ENCODE peak calls at places on chromosomes 4 and X, in nine cellular contexts. G, M, T, S, Q, E, B, C and O are unnamed samples.
A peak's percentile ranks its signal among the peaks of the same experiment; 100 is the strongest.

GRCh38 chrX:1385824-1386223 is 6.1 kb downstream of the SLC25A6 start:
- DNase-seq in Q (no peak), C (no peak), G (no peak), S (no peak), B (no peak), E (no peak), M (no peak), T (no peak), O (peak; percentile 48)

GRCh38 chr4:173182403-173182802 is 13.8 kb downstream of the GALNT7 start:
- DNase-seq in T (peak; percentile 92), E (no peak), B (no peak), C (no peak), S (no peak), G (no peak), M (peak; percentile 82), Q (peak; percentile 82), O (no peak)

GRCh38 chr4:127782025-127782274 is 172 bp upstream of the HSPA4L start:
- DNase-seq in Q (peak; percentile 89), B (peak; percentile 80), G (no peak), M (peak; percentile 82), C (peak; percentile 92), E (peak; percentile 61), S (peak; percentile 59), T (peak; percentile 86), O (peak; percentile 89)

GRCh38 chr4:110501826-110502225 is 25.9 kb downstream of the ENPEP start:
- DNase-seq in C (no peak), E (no peak), B (no peak), G (no peak), S (no peak), Q (no peak), M (peak; percentile 46), T (peak; percentile 49), O (no peak)

GRCh38 chr4:125398263-125398662 is 83.5 kb downstream of the FAT4 start:
- DNase-seq in C (no peak), S (no peak), T (no peak), Q (no peak), M (no peak), G (no peak), B (no peak), E (no peak), O (no peak)

GRCh38 chrX:52990848-52991247 is 32.5 kb upstream of the FAM156A start:
- DNase-seq in E (no peak), M (no peak), B (no peak), T (peak; percentile 22), S (no peak), Q (no peak), G (no peak), C (no peak), O (no peak)

GRCh38 chr4:150033937-150034336 is 44.3 kb upstream of the DCLK2 start:
- DNase-seq in S (no peak), B (no peak), C (no peak), E (no peak), T (no peak), G (no peak), M (peak; percentile 31), Q (no peak), O (no peak)

GRCh38 chr4:107519057-107519456 is 201.0 kb downstream of the PAPSS1 start:
- DNase-seq in T (peak; percentile 43), E (no peak), G (no peak), B (no peak), C (peak; percentile 14), M (peak; percentile 43), S (no peak), Q (peak; percentile 20), O (no peak)

GRCh38 chr4:15654556-15655222 is 468 bp downstream of the FBXL5 start:
- DNase-seq in E (peak; percentile 31), S (peak; percentile 20), M (peak; percentile 30), T (peak; percentile 55), C (no peak), B (peak; percentile 61), Q (peak; percentile 42), G (peak; percentile 6), O (peak; percentile 76)

GRCh38 chr4:140103676-140104075 is 50.3 kb downstream of the MAML3 start:
- DNase-seq in Q (no peak), C (peak; percentile 33), B (no peak), T (peak; percentile 71), S (no peak), G (no peak), M (peak; percentile 60), E (no peak), O (no peak)

GRCh38 chr4:158112612-158113011 is 60.2 kb downstream of the GASK1B start:
- DNase-seq in B (no peak), C (no peak), T (no peak), S (no peak), G (no peak), E (no peak), M (no peak), Q (no peak), O (no peak)

GRCh38 chr4:78864405-78865024 is 74.7 kb downstream of the PAQR3 start:
- DNase-seq in B (peak; percentile 44), M (peak; percentile 78), Q (peak; percentile 77), E (no peak), T (peak; percentile 80), C (peak; percentile 85), G (no peak), S (no peak), O (no peak)

GRCh38 chr4:182593864-182594263 is 323.3 kb downstream of the DCTD start:
- DNase-seq in T (no peak), G (no peak), B (no peak), S (no peak), E (no peak), Q (no peak), M (no peak), C (no peak), O (no peak)